ENCODE peak calls at places on chromosomes 5 and 9, in six cellular contexts. One of them, this sample, is unnamed.

GRCh38 chr5:5306696-5307095 is 115.8 kb upstream of the ICE1 start:
- DNase-seq in adrenal gland: no peak
- DNase-seq in fibroblast of villous mesenchyme: peak; percentile 61
- DNase-seq in MV-4-11: no peak
- DNase-seq in activated CD4-positive, alpha-beta T cell treated with anti-CD3 and anti-CD28 coated beads for 4 hours: no peak
- DNase-seq in naive thymus-derived CD8-positive, alpha-beta T cell: no peak
- DNase-seq in this sample: no peak

GRCh38 chr5:73464016-73464745 is 15.6 kb upstream of the FOXD1 start:
- DNase-seq in adrenal gland: peak; percentile 30
- DNase-seq in fibroblast of villous mesenchyme: no peak
- DNase-seq in MV-4-11: no peak
- DNase-seq in activated CD4-positive, alpha-beta T cell treated with anti-CD3 and anti-CD28 coated beads for 4 hours: no peak
- DNase-seq in naive thymus-derived CD8-positive, alpha-beta T cell: no peak
- DNase-seq in this sample: no peak

GRCh38 chr9:36221667-36222066 is 30.9 kb downstream of the CLTA start:
- DNase-seq in adrenal gland: no peak
- DNase-seq in fibroblast of villous mesenchyme: no peak
- DNase-seq in MV-4-11: no peak
- DNase-seq in activated CD4-positive, alpha-beta T cell treated with anti-CD3 and anti-CD28 coated beads for 4 hours: no peak
- DNase-seq in naive thymus-derived CD8-positive, alpha-beta T cell: no peak
- DNase-seq in this sample: no peak

GRCh38 chr5:862367-863243 is 11.8 kb upstream of the ZDHHC11 start:
- DNase-seq in adrenal gland: no peak
- DNase-seq in fibroblast of villous mesenchyme: no peak
- DNase-seq in MV-4-11: no peak
- DNase-seq in activated CD4-positive, alpha-beta T cell treated with anti-CD3 and anti-CD28 coated beads for 4 hours: no peak
- DNase-seq in naive thymus-derived CD8-positive, alpha-beta T cell: no peak
- DNase-seq in this sample: no peak

GRCh38 chr9:126107736-126108135 is 218.9 kb upstream of the MVB12B start:
- DNase-seq in adrenal gland: no peak
- DNase-seq in fibroblast of villous mesenchyme: no peak
- DNase-seq in MV-4-11: no peak
- DNase-seq in activated CD4-positive, alpha-beta T cell treated with anti-CD3 and anti-CD28 coated beads for 4 hours: no peak
- DNase-seq in naive thymus-derived CD8-positive, alpha-beta T cell: no peak
- DNase-seq in this sample: no peak

GRCh38 chr9:111438576-111439235 is 45.5 kb downstream of the ECPAS start:
- DNase-seq in adrenal gland: peak; percentile 36
- DNase-seq in fibroblast of villous mesenchyme: peak; percentile 23
- DNase-seq in MV-4-11: no peak
- DNase-seq in activated CD4-positive, alpha-beta T cell treated with anti-CD3 and anti-CD28 coated beads for 4 hours: no peak
- DNase-seq in naive thymus-derived CD8-positive, alpha-beta T cell: no peak
- DNase-seq in this sample: no peak

GRCh38 chr9:16425572-16425971 is 444.9 kb downstream of the BNC2 start:
- DNase-seq in adrenal gland: no peak
- DNase-seq in fibroblast of villous mesenchyme: peak; percentile 71
- DNase-seq in MV-4-11: no peak
- DNase-seq in activated CD4-positive, alpha-beta T cell treated with anti-CD3 and anti-CD28 coated beads for 4 hours: no peak
- DNase-seq in naive thymus-derived CD8-positive, alpha-beta T cell: no peak
- DNase-seq in this sample: no peak

GRCh38 chr5:160036243-160036642 is 27.3 kb downstream of the TTC1 start:
- DNase-seq in adrenal gland: no peak
- DNase-seq in fibroblast of villous mesenchyme: no peak
- DNase-seq in MV-4-11: no peak
- DNase-seq in activated CD4-positive, alpha-beta T cell treated with anti-CD3 and anti-CD28 coated beads for 4 hours: no peak
- DNase-seq in naive thymus-derived CD8-positive, alpha-beta T cell: no peak
- DNase-seq in this sample: no peak

GRCh38 chr5:16456103-16456832 is 9.3 kb downstream of the ZNF622 start:
- DNase-seq in adrenal gland: peak; percentile 65
- DNase-seq in fibroblast of villous mesenchyme: peak; percentile 78
- DNase-seq in MV-4-11: peak; percentile 70
- DNase-seq in activated CD4-positive, alpha-beta T cell treated with anti-CD3 and anti-CD28 coated beads for 4 hours: peak; percentile 35
- DNase-seq in naive thymus-derived CD8-positive, alpha-beta T cell: peak; percentile 71
- DNase-seq in this sample: no peak

GRCh38 chr5:97778451-97778850 is 595.4 kb upstream of the RIOK2 start:
- DNase-seq in adrenal gland: no peak
- DNase-seq in fibroblast of villous mesenchyme: no peak
- DNase-seq in MV-4-11: no peak
- DNase-seq in activated CD4-positive, alpha-beta T cell treated with anti-CD3 and anti-CD28 coated beads for 4 hours: no peak
- DNase-seq in naive thymus-derived CD8-positive, alpha-beta T cell: no peak
- DNase-seq in this sample: no peak

GRCh38 chr5:167665841-167666375 is 625.5 kb upstream of the WWC1 start:
- DNase-seq in adrenal gland: no peak
- DNase-seq in fibroblast of villous mesenchyme: no peak
- DNase-seq in MV-4-11: no peak
- DNase-seq in activated CD4-positive, alpha-beta T cell treated with anti-CD3 and anti-CD28 coated beads for 4 hours: no peak
- DNase-seq in naive thymus-derived CD8-positive, alpha-beta T cell: no peak
- DNase-seq in this sample: no peak

GRCh38 chr9:13429271-13429670 is 149.8 kb upstream of the MPDZ start:
- DNase-seq in adrenal gland: no peak
- DNase-seq in fibroblast of villous mesenchyme: no peak
- DNase-seq in MV-4-11: no peak
- DNase-seq in activated CD4-positive, alpha-beta T cell treated with anti-CD3 and anti-CD28 coated beads for 4 hours: no peak
- DNase-seq in naive thymus-derived CD8-positive, alpha-beta T cell: no peak
- DNase-seq in this sample: no peak

GRCh38 chr5:172559004-172559932 is 81.8 kb upstream of the NEURL1B start:
- DNase-seq in adrenal gland: peak; percentile 61
- DNase-seq in fibroblast of villous mesenchyme: peak; percentile 78
- DNase-seq in MV-4-11: no peak
- DNase-seq in activated CD4-positive, alpha-beta T cell treated with anti-CD3 and anti-CD28 coated beads for 4 hours: no peak
- DNase-seq in naive thymus-derived CD8-positive, alpha-beta T cell: no peak
- DNase-seq in this sample: no peak

GRCh38 chr5:154164182-154164581 is 26.4 kb upstream of the GALNT10 start:
- DNase-seq in adrenal gland: no peak
- DNase-seq in fibroblast of villous mesenchyme: no peak
- DNase-seq in MV-4-11: no peak
- DNase-seq in activated CD4-positive, alpha-beta T cell treated with anti-CD3 and anti-CD28 coated beads for 4 hours: no peak
- DNase-seq in naive thymus-derived CD8-positive, alpha-beta T cell: no peak
- DNase-seq in this sample: no peak

GRCh38 chr9:126703330-126704156 is 89.8 kb downstream of the LMX1B start:
- DNase-seq in adrenal gland: no peak
- DNase-seq in fibroblast of villous mesenchyme: no peak
- DNase-seq in MV-4-11: no peak
- DNase-seq in activated CD4-positive, alpha-beta T cell treated with anti-CD3 and anti-CD28 coated beads for 4 hours: no peak
- DNase-seq in naive thymus-derived CD8-positive, alpha-beta T cell: no peak
- DNase-seq in this sample: no peak

GRCh38 chr5:132394681-132395259 is 25.3 kb downstream of the SLC22A5 start:
- DNase-seq in adrenal gland: no peak
- DNase-seq in fibroblast of villous mesenchyme: no peak
- DNase-seq in MV-4-11: no peak
- DNase-seq in activated CD4-positive, alpha-beta T cell treated with anti-CD3 and anti-CD28 coated beads for 4 hours: no peak
- DNase-seq in naive thymus-derived CD8-positive, alpha-beta T cell: no peak
- DNase-seq in this sample: no peak

GRCh38 chr9:32430720-32431119 is 46.3 kb downstream of the ACO1 start:
- DNase-seq in adrenal gland: no peak
- DNase-seq in fibroblast of villous mesenchyme: peak; percentile 40
- DNase-seq in MV-4-11: no peak
- DNase-seq in activated CD4-positive, alpha-beta T cell treated with anti-CD3 and anti-CD28 coated beads for 4 hours: no peak
- DNase-seq in naive thymus-derived CD8-positive, alpha-beta T cell: no peak
- DNase-seq in this sample: no peak

GRCh38 chr5:100731768-100732167 is 171.3 kb downstream of the ST8SIA4 start:
- DNase-seq in adrenal gland: no peak
- DNase-seq in fibroblast of villous mesenchyme: peak; percentile 6
- DNase-seq in MV-4-11: no peak
- DNase-seq in activated CD4-positive, alpha-beta T cell treated with anti-CD3 and anti-CD28 coated beads for 4 hours: peak; percentile 4
- DNase-seq in naive thymus-derived CD8-positive, alpha-beta T cell: peak; percentile 50
- DNase-seq in this sample: no peak

GRCh38 chr9:114366334-114367128 is 21.3 kb downstream of the AKNA start:
- DNase-seq in adrenal gland: no peak
- DNase-seq in fibroblast of villous mesenchyme: peak; percentile 95
- DNase-seq in MV-4-11: peak; percentile 93
- DNase-seq in activated CD4-positive, alpha-beta T cell treated with anti-CD3 and anti-CD28 coated beads for 4 hours: no peak
- DNase-seq in naive thymus-derived CD8-positive, alpha-beta T cell: peak; percentile 71
- DNase-seq in this sample: no peak

GRCh38 chr5:68555891-68556689 is 340.5 kb downstream of the PIK3R1 start:
- DNase-seq in adrenal gland: no peak
- DNase-seq in fibroblast of villous mesenchyme: no peak
- DNase-seq in MV-4-11: no peak
- DNase-seq in activated CD4-positive, alpha-beta T cell treated with anti-CD3 and anti-CD28 coated beads for 4 hours: no peak
- DNase-seq in naive thymus-derived CD8-positive, alpha-beta T cell: no peak
- DNase-seq in this sample: no peak

GRCh38 chr5:66362021-66362420 is 217.9 kb downstream of the SREK1 start:
- DNase-seq in adrenal gland: no peak
- DNase-seq in fibroblast of villous mesenchyme: no peak
- DNase-seq in MV-4-11: no peak
- DNase-seq in activated CD4-positive, alpha-beta T cell treated with anti-CD3 and anti-CD28 coated beads for 4 hours: no peak
- DNase-seq in naive thymus-derived CD8-positive, alpha-beta T cell: no peak
- DNase-seq in this sample: no peak

GRCh38 chr9:110058304-110058953 is 149.5 kb downstream of the C9orf152 start:
- DNase-seq in adrenal gland: peak; percentile 58
- DNase-seq in fibroblast of villous mesenchyme: peak; percentile 61
- DNase-seq in MV-4-11: peak; percentile 32
- DNase-seq in activated CD4-positive, alpha-beta T cell treated with anti-CD3 and anti-CD28 coated beads for 4 hours: peak; percentile 53
- DNase-seq in naive thymus-derived CD8-positive, alpha-beta T cell: peak; percentile 19
- DNase-seq in this sample: no peak

GRCh38 chr5:132557425-132557805 is 638 bp downstream of the RAD50 start:
- DNase-seq in adrenal gland: peak; percentile 20
- DNase-seq in fibroblast of villous mesenchyme: peak; percentile 37
- DNase-seq in MV-4-11: peak; percentile 49
- DNase-seq in activated CD4-positive, alpha-beta T cell treated with anti-CD3 and anti-CD28 coated beads for 4 hours: peak; percentile 9
- DNase-seq in naive thymus-derived CD8-positive, alpha-beta T cell: no peak
- DNase-seq in this sample: no peak

GRCh38 chr9:131404581-131404980 is 10.7 kb downstream of the PRRC2B start:
- DNase-seq in adrenal gland: no peak
- DNase-seq in fibroblast of villous mesenchyme: peak; percentile 95
- DNase-seq in MV-4-11: no peak
- DNase-seq in activated CD4-positive, alpha-beta T cell treated with anti-CD3 and anti-CD28 coated beads for 4 hours: no peak
- DNase-seq in naive thymus-derived CD8-positive, alpha-beta T cell: no peak
- DNase-seq in this sample: no peak

GRCh38 chr9:75878461-75878860 is 12.0 kb upstream of the PCSK5 start:
- DNase-seq in adrenal gland: no peak
- DNase-seq in fibroblast of villous mesenchyme: no peak
- DNase-seq in MV-4-11: no peak
- DNase-seq in activated CD4-positive, alpha-beta T cell treated with anti-CD3 and anti-CD28 coated beads for 4 hours: no peak
- DNase-seq in naive thymus-derived CD8-positive, alpha-beta T cell: no peak
- DNase-seq in this sample: no peak

GRCh38 chr5:100827481-100827889 is 75.6 kb downstream of the ST8SIA4 start:
- DNase-seq in adrenal gland: no peak
- DNase-seq in fibroblast of villous mesenchyme: peak; percentile 10
- DNase-seq in MV-4-11: peak; percentile 16
- DNase-seq in activated CD4-positive, alpha-beta T cell treated with anti-CD3 and anti-CD28 coated beads for 4 hours: no peak
- DNase-seq in naive thymus-derived CD8-positive, alpha-beta T cell: no peak
- DNase-seq in this sample: no peak

GRCh38 chr9:35910613-35911488 is 1.6 kb downstream of the SPAAR start:
- DNase-seq in adrenal gland: no peak
- DNase-seq in fibroblast of villous mesenchyme: peak; percentile 80
- DNase-seq in MV-4-11: peak; percentile 42
- DNase-seq in activated CD4-positive, alpha-beta T cell treated with anti-CD3 and anti-CD28 coated beads for 4 hours: peak; percentile 50
- DNase-seq in naive thymus-derived CD8-positive, alpha-beta T cell: peak; percentile 49
- DNase-seq in this sample: no peak

GRCh38 chr9:96150324-96151023 is 151.5 kb downstream of the HSD17B3 start:
- DNase-seq in adrenal gland: no peak
- DNase-seq in fibroblast of villous mesenchyme: no peak
- DNase-seq in MV-4-11: peak; percentile 95
- DNase-seq in activated CD4-positive, alpha-beta T cell treated with anti-CD3 and anti-CD28 coated beads for 4 hours: peak; percentile 45
- DNase-seq in naive thymus-derived CD8-positive, alpha-beta T cell: peak; percentile 51
- DNase-seq in this sample: no peak

GRCh38 chr9:79390077-79390673 is 181.6 kb upstream of the TLE4 start:
- DNase-seq in adrenal gland: no peak
- DNase-seq in fibroblast of villous mesenchyme: peak; percentile 1
- DNase-seq in MV-4-11: no peak
- DNase-seq in activated CD4-positive, alpha-beta T cell treated with anti-CD3 and anti-CD28 coated beads for 4 hours: no peak
- DNase-seq in naive thymus-derived CD8-positive, alpha-beta T cell: no peak
- DNase-seq in this sample: no peak

GRCh38 chr5:132747064-132747692 is at the start of gene CCNI2:
- DNase-seq in adrenal gland: no peak
- DNase-seq in fibroblast of villous mesenchyme: peak; percentile 23
- DNase-seq in MV-4-11: no peak
- DNase-seq in activated CD4-positive, alpha-beta T cell treated with anti-CD3 and anti-CD28 coated beads for 4 hours: peak; percentile 73
- DNase-seq in naive thymus-derived CD8-positive, alpha-beta T cell: peak; percentile 70
- DNase-seq in this sample: no peak

GRCh38 chr9:18274693-18275092 is 199.3 kb upstream of the ADAMTSL1 start:
- DNase-seq in adrenal gland: no peak
- DNase-seq in fibroblast of villous mesenchyme: no peak
- DNase-seq in MV-4-11: no peak
- DNase-seq in activated CD4-positive, alpha-beta T cell treated with anti-CD3 and anti-CD28 coated beads for 4 hours: no peak
- DNase-seq in naive thymus-derived CD8-positive, alpha-beta T cell: no peak
- DNase-seq in this sample: no peak

GRCh38 chr9:90810686-90811085 is 9.1 kb downstream of the SYK start:
- DNase-seq in adrenal gland: no peak
- DNase-seq in fibroblast of villous mesenchyme: no peak
- DNase-seq in MV-4-11: no peak
- DNase-seq in activated CD4-positive, alpha-beta T cell treated with anti-CD3 and anti-CD28 coated beads for 4 hours: no peak
- DNase-seq in naive thymus-derived CD8-positive, alpha-beta T cell: no peak
- DNase-seq in this sample: no peak

GRCh38 chr9:16069671-16070586 is 517.1 kb downstream of the CCDC171 start:
- DNase-seq in adrenal gland: no peak
- DNase-seq in fibroblast of villous mesenchyme: peak; percentile 8
- DNase-seq in MV-4-11: no peak
- DNase-seq in activated CD4-positive, alpha-beta T cell treated with anti-CD3 and anti-CD28 coated beads for 4 hours: no peak
- DNase-seq in naive thymus-derived CD8-positive, alpha-beta T cell: no peak
- DNase-seq in this sample: peak; percentile 82